ENCODE peak calls at places on chromosome 19, in six cellular contexts. One of them, this sample, is unnamed.

GRCh38 chr19:18264956-18265610 is 9.2 kb downstream of the IQCN start:
- DNase-seq in mesenchymal stem cell: no peak
- DNase-seq in iris pigment epithelial cell: no peak
- DNase-seq in activated CD8-positive, alpha-beta memory T cell treated with anti-CD3 and anti-CD28 coated beads for 1 hour: no peak
- DNase-seq in EL: no peak
- DNase-seq in right lobe of liver: no peak
- DNase-seq in this sample: no peak

GRCh38 chr19:43782689-43783231 is 2.0 kb upstream of the KCNN4 start:
- DNase-seq in right lobe of liver: no peak
- DNase-seq in mesenchymal stem cell: no peak
- DNase-seq in iris pigment epithelial cell: no peak
- DNase-seq in activated CD8-positive, alpha-beta memory T cell treated with anti-CD3 and anti-CD28 coated beads for 1 hour: no peak
- DNase-seq in EL: no peak
- DNase-seq in this sample: peak; percentile 84

GRCh38 chr19:4794971-4795370 is 3.4 kb downstream of the FEM1A start:
- DNase-seq in mesenchymal stem cell: no peak
- DNase-seq in EL: no peak
- DNase-seq in iris pigment epithelial cell: no peak
- DNase-seq in right lobe of liver: no peak
- DNase-seq in activated CD8-positive, alpha-beta memory T cell treated with anti-CD3 and anti-CD28 coated beads for 1 hour: no peak
- DNase-seq in this sample: no peak

GRCh38 chr19:17097593-17098126 is 22.1 kb downstream of the MYO9B start:
- DNase-seq in EL: peak; percentile 58
- DNase-seq in mesenchymal stem cell: peak; percentile 80
- DNase-seq in iris pigment epithelial cell: no peak
- DNase-seq in right lobe of liver: peak; percentile 77
- DNase-seq in activated CD8-positive, alpha-beta memory T cell treated with anti-CD3 and anti-CD28 coated beads for 1 hour: no peak
- DNase-seq in this sample: no peak

GRCh38 chr19:3287814-3288213 is 63.4 kb downstream of the CELF5 start:
- DNase-seq in iris pigment epithelial cell: no peak
- DNase-seq in right lobe of liver: no peak
- DNase-seq in EL: no peak
- DNase-seq in mesenchymal stem cell: no peak
- DNase-seq in activated CD8-positive, alpha-beta memory T cell treated with anti-CD3 and anti-CD28 coated beads for 1 hour: no peak
- DNase-seq in this sample: no peak

GRCh38 chr19:51777570-51778460 is 16.8 kb downstream of the FPR2 start:
- DNase-seq in EL: peak; percentile 77
- DNase-seq in mesenchymal stem cell: peak; percentile 75
- DNase-seq in activated CD8-positive, alpha-beta memory T cell treated with anti-CD3 and anti-CD28 coated beads for 1 hour: peak; percentile 1
- DNase-seq in iris pigment epithelial cell: peak; percentile 84
- DNase-seq in right lobe of liver: no peak
- DNase-seq in this sample: no peak

GRCh38 chr19:3546119-3546518 is 7.1 kb downstream of the TEKTIP1 start:
- DNase-seq in EL: no peak
- DNase-seq in activated CD8-positive, alpha-beta memory T cell treated with anti-CD3 and anti-CD28 coated beads for 1 hour: no peak
- DNase-seq in mesenchymal stem cell: no peak
- DNase-seq in right lobe of liver: no peak
- DNase-seq in iris pigment epithelial cell: no peak
- DNase-seq in this sample: no peak

GRCh38 chr19:17420267-17420924 is 549 bp downstream of the MVB12A start:
- DNase-seq in activated CD8-positive, alpha-beta memory T cell treated with anti-CD3 and anti-CD28 coated beads for 1 hour: no peak
- DNase-seq in mesenchymal stem cell: peak; percentile 41
- DNase-seq in EL: peak; percentile 40
- DNase-seq in iris pigment epithelial cell: no peak
- DNase-seq in right lobe of liver: peak; percentile 59
- DNase-seq in this sample: peak; percentile 69

GRCh38 chr19:1761528-1762242 is 8.4 kb downstream of the ONECUT3 start:
- DNase-seq in activated CD8-positive, alpha-beta memory T cell treated with anti-CD3 and anti-CD28 coated beads for 1 hour: no peak
- DNase-seq in EL: no peak
- DNase-seq in iris pigment epithelial cell: no peak
- DNase-seq in right lobe of liver: no peak
- DNase-seq in mesenchymal stem cell: no peak
- DNase-seq in this sample: no peak

GRCh38 chr19:31054430-31054829 is 294.8 kb downstream of the TSHZ3 start:
- DNase-seq in iris pigment epithelial cell: peak; percentile 63
- DNase-seq in mesenchymal stem cell: peak; percentile 80
- DNase-seq in right lobe of liver: no peak
- DNase-seq in EL: peak; percentile 71
- DNase-seq in activated CD8-positive, alpha-beta memory T cell treated with anti-CD3 and anti-CD28 coated beads for 1 hour: no peak
- DNase-seq in this sample: peak; percentile 53

GRCh38 chr19:35561436-35561835 is 2.0 kb downstream of the ATP4A start:
- DNase-seq in activated CD8-positive, alpha-beta memory T cell treated with anti-CD3 and anti-CD28 coated beads for 1 hour: no peak
- DNase-seq in EL: no peak
- DNase-seq in right lobe of liver: no peak
- DNase-seq in mesenchymal stem cell: no peak
- DNase-seq in iris pigment epithelial cell: no peak
- DNase-seq in this sample: no peak

GRCh38 chr19:54921082-54921481 is 15.1 kb downstream of the NCR1 start:
- DNase-seq in iris pigment epithelial cell: no peak
- DNase-seq in right lobe of liver: no peak
- DNase-seq in EL: no peak
- DNase-seq in activated CD8-positive, alpha-beta memory T cell treated with anti-CD3 and anti-CD28 coated beads for 1 hour: no peak
- DNase-seq in mesenchymal stem cell: no peak
- DNase-seq in this sample: no peak

GRCh38 chr19:10553087-10553667 is 9.5 kb downstream of the ATG4D start:
- DNase-seq in iris pigment epithelial cell: no peak
- DNase-seq in right lobe of liver: no peak
- DNase-seq in activated CD8-positive, alpha-beta memory T cell treated with anti-CD3 and anti-CD28 coated beads for 1 hour: no peak
- DNase-seq in EL: no peak
- DNase-seq in mesenchymal stem cell: no peak
- DNase-seq in this sample: no peak

GRCh38 chr19:55166530-55167268 is at the start of gene DNAAF3:
- DNase-seq in mesenchymal stem cell: peak; percentile 98
- DNase-seq in iris pigment epithelial cell: peak; percentile 98
- DNase-seq in right lobe of liver: peak; percentile 92
- DNase-seq in EL: peak; percentile 98
- DNase-seq in activated CD8-positive, alpha-beta memory T cell treated with anti-CD3 and anti-CD28 coated beads for 1 hour: no peak
- DNase-seq in this sample: peak; percentile 94

GRCh38 chr19:54684537-54684936 is 21.8 kb downstream of the LILRB4 start:
- DNase-seq in EL: peak; percentile 2
- DNase-seq in activated CD8-positive, alpha-beta memory T cell treated with anti-CD3 and anti-CD28 coated beads for 1 hour: no peak
- DNase-seq in iris pigment epithelial cell: peak; percentile 33
- DNase-seq in mesenchymal stem cell: no peak
- DNase-seq in right lobe of liver: no peak
- DNase-seq in this sample: no peak

GRCh38 chr19:41265376-41266153 is 1.4 kb downstream of the HNRNPUL1 start:
- DNase-seq in mesenchymal stem cell: peak; percentile 59
- DNase-seq in iris pigment epithelial cell: peak; percentile 51
- DNase-seq in activated CD8-positive, alpha-beta memory T cell treated with anti-CD3 and anti-CD28 coated beads for 1 hour: no peak
- DNase-seq in right lobe of liver: no peak
- DNase-seq in EL: peak; percentile 45
- DNase-seq in this sample: no peak

GRCh38 chr19:4120531-4120930 is 3.4 kb downstream of the MAP2K2 start:
- DNase-seq in iris pigment epithelial cell: peak; percentile 77
- DNase-seq in activated CD8-positive, alpha-beta memory T cell treated with anti-CD3 and anti-CD28 coated beads for 1 hour: no peak
- DNase-seq in EL: peak; percentile 69
- DNase-seq in right lobe of liver: no peak
- DNase-seq in mesenchymal stem cell: peak; percentile 20
- DNase-seq in this sample: no peak

GRCh38 chr19:7931221-7932061 is 5.5 kb upstream of the CTXN1 start:
- DNase-seq in activated CD8-positive, alpha-beta memory T cell treated with anti-CD3 and anti-CD28 coated beads for 1 hour: no peak
- DNase-seq in mesenchymal stem cell: no peak
- DNase-seq in right lobe of liver: no peak
- DNase-seq in EL: no peak
- DNase-seq in iris pigment epithelial cell: no peak
- DNase-seq in this sample: no peak

GRCh38 chr19:29001006-29001921 is 211.7 kb downstream of the UQCRFS1 start:
- DNase-seq in activated CD8-positive, alpha-beta memory T cell treated with anti-CD3 and anti-CD28 coated beads for 1 hour: no peak
- DNase-seq in EL: no peak
- DNase-seq in right lobe of liver: no peak
- DNase-seq in iris pigment epithelial cell: no peak
- DNase-seq in mesenchymal stem cell: no peak
- DNase-seq in this sample: no peak

GRCh38 chr19:33488826-33489225 is 32.8 kb downstream of the PEPD start:
- DNase-seq in EL: no peak
- DNase-seq in right lobe of liver: no peak
- DNase-seq in mesenchymal stem cell: no peak
- DNase-seq in activated CD8-positive, alpha-beta memory T cell treated with anti-CD3 and anti-CD28 coated beads for 1 hour: no peak
- DNase-seq in iris pigment epithelial cell: no peak
- DNase-seq in this sample: no peak